ENCODE peak calls at places on chromosomes 5 and 9, in ten cellular contexts. N is stimulated activated CD4-positive, alpha-beta T cell treated with anti-CD3 and anti-CD28 coated beads, Interleukin-12 subunit alpha, Interleukin-12 subunit beta, amount 100 ng/mL, for 4 hours; E is stimulated activated CD8-positive, alpha-beta memory T cell treated with anti-CD3 and anti-CD28 coated beads, Interleukin-2, amount 100 ng/mL, for 1 hour; M is dorsolateral prefrontal cortex; D is amygdala; I is stimulated activated naive B cell treated with anti-CD40 and anti-IgM and Interleukin-4, amounts not matched to agents 10 μg/mL and 1 μg/mL and 100 μg/mL, for 72 hours; W is HEK293T; P is AG20443; G is fibroblast of lung; C is progenitor cell of endocrine pancreas. A is an unnamed sample.

GRCh38 chr5:220008-220407 is 1.9 kb downstream of the SDHA start:
- DNase-seq in N (no peak), E (no peak), M (no peak), D (no peak), I (no peak), W (no peak), P (no peak), G (no peak), C (no peak), A (no peak)

GRCh38 chr9:78187763-78188495 is 47.9 kb upstream of the CEP78 start:
- DNase-seq in N (no peak), E (no peak), M (peak), D (no peak), I (no peak), W (no peak), P (no peak), G (no peak), C (no peak), A (no peak)

GRCh38 chr5:44626846-44627245 is 181.9 kb upstream of the MRPS30 start:
- DNase-seq in N (no peak), E (no peak), M (no peak), D (no peak), I (no peak), W (no peak), P (no peak), G (no peak), C (no peak), A (no peak)

GRCh38 chr5:612498-613424 is 621 bp downstream of the CEP72 start:
- DNase-seq in N (no peak), E (no peak), M (peak), D (no peak), I (peak), W (peak), P (peak), G (no peak), C (no peak), A (no peak)

GRCh38 chr9:113995963-113996362 is 82.1 kb downstream of the AMBP start:
- DNase-seq in N (no peak), E (no peak), M (no peak), D (no peak), I (no peak), W (no peak), P (no peak), G (no peak), C (no peak), A (no peak)

GRCh38 chr5:148452499-148453193 is 68.9 kb downstream of the FBXO38 start:
- DNase-seq in N (no peak), E (no peak), M (no peak), D (no peak), I (no peak), W (no peak), P (no peak), G (no peak), C (no peak), A (no peak)

GRCh38 chr9:22457448-22457847 is 10.8 kb downstream of the DMRTA1 start:
- DNase-seq in N (no peak), E (no peak), M (no peak), D (no peak), I (no peak), W (no peak), P (no peak), G (no peak), C (no peak), A (no peak)

GRCh38 chr5:39376293-39376714 is 12.0 kb upstream of the C9 start:
- DNase-seq in N (peak), E (no peak), M (no peak), D (no peak), I (peak), W (peak), P (peak), G (peak), C (no peak), A (peak)

GRCh38 chr5:7017004-7017770 is 304.0 kb downstream of the TENT4A start:
- DNase-seq in N (no peak), E (no peak), M (no peak), D (no peak), I (no peak), W (no peak), P (no peak), G (no peak), C (no peak), A (no peak)

A was measured in GM10248.